ENCODE peak calls at places on chromosome 1, in six cellular contexts. One of them, this sample, is unnamed.

GRCh38 chr1:231778009-231778719 is 151.6 kb downstream of the DISC1 start:
- DNase-seq in heart right ventricle: no peak
- DNase-seq in right lobe of liver: no peak
- DNase-seq in HuH-7.5: no peak
- DNase-seq in choroid plexus epithelial cell: peak; percentile 61
- DNase-seq in bronchial epithelial cell: peak; percentile 63
- DNase-seq in this sample: no peak

GRCh38 chr1:94209425-94209824 is 28.0 kb downstream of the ARHGAP29 start:
- DNase-seq in heart right ventricle: no peak
- DNase-seq in right lobe of liver: no peak
- DNase-seq in HuH-7.5: no peak
- DNase-seq in choroid plexus epithelial cell: peak; percentile 81
- DNase-seq in bronchial epithelial cell: peak; percentile 86
- DNase-seq in this sample: no peak

GRCh38 chr1:151990856-151991198 is 2.8 kb downstream of the S100A10 start:
- DNase-seq in heart right ventricle: no peak
- DNase-seq in right lobe of liver: no peak
- DNase-seq in HuH-7.5: no peak
- DNase-seq in choroid plexus epithelial cell: peak; percentile 70
- DNase-seq in bronchial epithelial cell: peak; percentile 67
- DNase-seq in this sample: peak; percentile 72

GRCh38 chr1:220631238-220631842 is 58.8 kb upstream of the C1orf115 start:
- DNase-seq in heart right ventricle: no peak
- DNase-seq in right lobe of liver: no peak
- DNase-seq in HuH-7.5: no peak
- DNase-seq in choroid plexus epithelial cell: peak; percentile 2
- DNase-seq in bronchial epithelial cell: peak; percentile 19
- DNase-seq in this sample: no peak

GRCh38 chr1:3677411-3677944 is 25.2 kb downstream of the TP73 start:
- DNase-seq in heart right ventricle: peak; percentile 14
- DNase-seq in right lobe of liver: peak; percentile 19
- DNase-seq in HuH-7.5: no peak
- DNase-seq in choroid plexus epithelial cell: no peak
- DNase-seq in bronchial epithelial cell: no peak
- DNase-seq in this sample: no peak

GRCh38 chr1:242877743-242878142 is 353.2 kb upstream of the PLD5 start:
- DNase-seq in heart right ventricle: no peak
- DNase-seq in right lobe of liver: no peak
- DNase-seq in HuH-7.5: no peak
- DNase-seq in choroid plexus epithelial cell: no peak
- DNase-seq in bronchial epithelial cell: no peak
- DNase-seq in this sample: no peak

GRCh38 chr1:12185556-12186276 is 18.9 kb downstream of the TNFRSF1B start:
- DNase-seq in heart right ventricle: no peak
- DNase-seq in right lobe of liver: no peak
- DNase-seq in HuH-7.5: no peak
- DNase-seq in choroid plexus epithelial cell: peak; percentile 43
- DNase-seq in bronchial epithelial cell: no peak
- DNase-seq in this sample: peak; percentile 63

GRCh38 chr1:200410566-200410878 is 686 bp upstream of the ZNF281 start:
- DNase-seq in heart right ventricle: no peak
- DNase-seq in right lobe of liver: no peak
- DNase-seq in HuH-7.5: no peak
- DNase-seq in choroid plexus epithelial cell: peak; percentile 8
- DNase-seq in bronchial epithelial cell: peak; percentile 97
- DNase-seq in this sample: no peak

GRCh38 chr1:7267493-7267892 is 482.2 kb downstream of the CAMTA1 start:
- DNase-seq in heart right ventricle: no peak
- DNase-seq in right lobe of liver: no peak
- DNase-seq in HuH-7.5: no peak
- DNase-seq in choroid plexus epithelial cell: peak; percentile 76
- DNase-seq in bronchial epithelial cell: peak; percentile 23
- DNase-seq in this sample: no peak

GRCh38 chr1:236893626-236894545 is 98.8 kb downstream of the MTR start:
- DNase-seq in heart right ventricle: no peak
- DNase-seq in right lobe of liver: peak; percentile 32
- DNase-seq in HuH-7.5: no peak
- DNase-seq in choroid plexus epithelial cell: peak; percentile 52
- DNase-seq in bronchial epithelial cell: no peak
- DNase-seq in this sample: peak; percentile 51

GRCh38 chr1:245822997-245823396 is 668.2 kb downstream of the KIF26B start:
- DNase-seq in heart right ventricle: no peak
- DNase-seq in right lobe of liver: no peak
- DNase-seq in HuH-7.5: no peak
- DNase-seq in choroid plexus epithelial cell: peak; percentile 95
- DNase-seq in bronchial epithelial cell: peak; percentile 90
- DNase-seq in this sample: no peak

GRCh38 chr1:22821027-22821426 is 110.4 kb downstream of the EPHB2 start:
- DNase-seq in heart right ventricle: no peak
- DNase-seq in right lobe of liver: no peak
- DNase-seq in HuH-7.5: no peak
- DNase-seq in choroid plexus epithelial cell: no peak
- DNase-seq in bronchial epithelial cell: no peak
- DNase-seq in this sample: no peak

GRCh38 chr1:27099154-27099903 is 55.6 kb downstream of the SLC9A1 start:
- DNase-seq in heart right ventricle: peak; percentile 75
- DNase-seq in right lobe of liver: no peak
- DNase-seq in HuH-7.5: peak; percentile 35
- DNase-seq in choroid plexus epithelial cell: peak; percentile 65
- DNase-seq in bronchial epithelial cell: peak; percentile 63
- DNase-seq in this sample: no peak

GRCh38 chr1:109425391-109425790 is 857 bp downstream of the PSMA5 start:
- DNase-seq in heart right ventricle: no peak
- DNase-seq in right lobe of liver: no peak
- DNase-seq in HuH-7.5: no peak
- DNase-seq in choroid plexus epithelial cell: peak; percentile 63
- DNase-seq in bronchial epithelial cell: peak; percentile 25
- DNase-seq in this sample: no peak

GRCh38 chr1:231075020-231075419 is 35.0 kb upstream of the FAM89A start:
- DNase-seq in heart right ventricle: no peak
- DNase-seq in right lobe of liver: no peak
- DNase-seq in HuH-7.5: no peak
- DNase-seq in choroid plexus epithelial cell: no peak
- DNase-seq in bronchial epithelial cell: no peak
- DNase-seq in this sample: no peak

GRCh38 chr1:36236302-36236701 is 12.1 kb downstream of the THRAP3 start:
- DNase-seq in heart right ventricle: no peak
- DNase-seq in right lobe of liver: no peak
- DNase-seq in HuH-7.5: no peak
- DNase-seq in choroid plexus epithelial cell: no peak
- DNase-seq in bronchial epithelial cell: no peak
- DNase-seq in this sample: no peak

GRCh38 chr1:8902765-8903164 is 24.3 kb upstream of the ENO1 start:
- DNase-seq in heart right ventricle: no peak
- DNase-seq in right lobe of liver: no peak
- DNase-seq in HuH-7.5: no peak
- DNase-seq in choroid plexus epithelial cell: peak; percentile 60
- DNase-seq in bronchial epithelial cell: peak; percentile 41
- DNase-seq in this sample: no peak

GRCh38 chr1:12464627-12465056 is 153.4 kb downstream of the DHRS3 start:
- DNase-seq in heart right ventricle: no peak
- DNase-seq in right lobe of liver: no peak
- DNase-seq in HuH-7.5: no peak
- DNase-seq in choroid plexus epithelial cell: peak; percentile 98
- DNase-seq in bronchial epithelial cell: peak; percentile 42
- DNase-seq in this sample: no peak

GRCh38 chr1:20151906-20152598 is 12.9 kb downstream of the PLA2G2F start:
- DNase-seq in heart right ventricle: peak; percentile 87
- DNase-seq in right lobe of liver: peak; percentile 84
- DNase-seq in HuH-7.5: peak; percentile 87
- DNase-seq in choroid plexus epithelial cell: peak; percentile 65
- DNase-seq in bronchial epithelial cell: peak; percentile 25
- DNase-seq in this sample: peak; percentile 79

GRCh38 chr1:156001021-156001681 is 19.6 kb downstream of the SSR2 start:
- DNase-seq in heart right ventricle: no peak
- DNase-seq in right lobe of liver: no peak
- DNase-seq in HuH-7.5: no peak
- DNase-seq in choroid plexus epithelial cell: no peak
- DNase-seq in bronchial epithelial cell: no peak
- DNase-seq in this sample: no peak

GRCh38 chr1:61191140-61191720 is 108.9 kb downstream of the NFIA start:
- DNase-seq in heart right ventricle: no peak
- DNase-seq in right lobe of liver: no peak
- DNase-seq in HuH-7.5: no peak
- DNase-seq in choroid plexus epithelial cell: no peak
- DNase-seq in bronchial epithelial cell: no peak
- DNase-seq in this sample: no peak

This sample was measured in left lobe of liver.